ENCODE peak calls at places on chromosomes 4 and X, in nine cellular contexts. C is colonic mucosa; H is epithelial cell of prostate; S is GM12878; N is fibroblast of lung; D is IMR-90; P is CD4-positive, alpha-beta T cell; F is transverse colon; Z is aorta. X is an unnamed sample.
A peak's percentile ranks its signal among the peaks of the same experiment; 100 is the strongest.

GRCh38 chrX:13131511-13132137 is 87.2 kb upstream of the FAM9C start:
- DNase-seq in C (no peak), H (no peak), S (no peak), N (no peak), D (no peak), P (no peak), F (no peak), Z (no peak), X (no peak)

GRCh38 chr4:6023766-6024165 is 5.5 kb upstream of the C4orf50 start:
- DNase-seq in C (no peak), H (no peak), S (no peak), N (no peak), D (no peak), P (no peak), F (no peak), Z (no peak), X (no peak)

GRCh38 chrX:71098302-71098701 is 2.7 kb downstream of the FOXO4 start:
- DNase-seq in C (peak; percentile 63), H (no peak), S (no peak), N (peak; percentile 25), D (peak; percentile 23), P (peak; percentile 70), F (peak; percentile 72), Z (peak; percentile 82), X (no peak)

GRCh38 chrX:101393530-101394305 is 2.9 kb downstream of the RPL36A start:
- DNase-seq in C (no peak), H (no peak), S (no peak), N (no peak), D (no peak), P (no peak), F (no peak), Z (no peak), X (no peak)

GRCh38 chrX:112470551-112470950 is 209.2 kb downstream of the LHFPL1 start:
- DNase-seq in C (no peak), H (no peak), S (no peak), N (no peak), D (no peak), P (no peak), F (no peak), Z (no peak), X (no peak)

GRCh38 chr4:42995343-42995944 is 102.9 kb downstream of the GRXCR1 start:
- DNase-seq in C (no peak), H (peak; percentile 5), S (no peak), N (peak; percentile 29), D (peak; percentile 22), P (no peak), F (no peak), Z (no peak), X (no peak)

GRCh38 chr4:88137112-88137511 is 21.3 kb downstream of the ABCG2 start:
- DNase-seq in C (no peak), H (no peak), S (no peak), N (peak; percentile 64), D (peak; percentile 73), P (no peak), F (no peak), Z (no peak), X (no peak)

GRCh38 chr4:65007841-65008439 is 598.7 kb upstream of the TECRL start:
- DNase-seq in C (no peak), H (peak; percentile 3), S (no peak), N (peak; percentile 59), D (no peak), P (no peak), F (no peak), Z (no peak), X (peak; percentile 10)

GRCh38 chrX:107721318-107721717 is 54.3 kb downstream of the TSC22D3 start:
- DNase-seq in C (no peak), H (no peak), S (no peak), N (no peak), D (no peak), P (no peak), F (peak; percentile 45), Z (peak; percentile 67), X (no peak)

GRCh38 chr4:93693141-93693540 is 135.4 kb upstream of the ATOH1 start:
- DNase-seq in C (no peak), H (no peak), S (no peak), N (no peak), D (no peak), P (no peak), F (no peak), Z (no peak), X (no peak)

GRCh38 chr4:48017108-48017527 is 546 bp downstream of the NIPAL1 start:
- DNase-seq in C (peak; percentile 63), H (peak; percentile 71), S (no peak), N (peak; percentile 82), D (peak; percentile 66), P (no peak), F (peak; percentile 80), Z (peak; percentile 91), X (peak; percentile 94)

GRCh38 chr4:94076498-94076897 is 131.2 kb upstream of the SMARCAD1 start:
- DNase-seq in C (no peak), H (no peak), S (no peak), N (no peak), D (no peak), P (no peak), F (no peak), Z (no peak), X (no peak)

GRCh38 chrX:1449581-1450149 is 3.0 kb downstream of the ASMTL start:
- DNase-seq in C (no peak), H (no peak), S (no peak), N (no peak), D (no peak), P (no peak), F (no peak), Z (no peak), X (no peak)

GRCh38 chr4:17618926-17619325 is 4.5 kb downstream of the MED28 start:
- DNase-seq in C (no peak), H (no peak), S (no peak), N (no peak), D (no peak), P (no peak), F (no peak), Z (no peak), X (no peak)
- H3K27ac ChIP-seq in C (no peak overlapping the region), H (peak overlapping the region; percentile 43), S (no peak overlapping the region), N (peak overlapping the region; percentile 82), D (peak overlapping the region; percentile 13), P (no peak overlapping the region), F (no peak overlapping the region), Z (no peak overlapping the region), X (no peak overlapping the region)

GRCh38 chr4:176357359-176358082 is 37.8 kb downstream of the SPCS3 start:
- DNase-seq in C (no peak), H (no peak), S (peak; percentile 48), N (no peak), D (peak; percentile 39), P (no peak), F (no peak), Z (no peak), X (no peak)
- H3K27ac ChIP-seq in C (no peak overlapping the region), H (no peak overlapping the region), S (peak overlapping the region; percentile 2), N (no peak overlapping the region), D (no peak overlapping the region), P (no peak overlapping the region), F (no peak overlapping the region), Z (no peak overlapping the region), X (no peak overlapping the region)

GRCh38 chrX:45757272-45757671 is 556.6 kb upstream of the DIPK2B start:
- DNase-seq in C (no peak), H (no peak), S (no peak), N (no peak), D (no peak), P (no peak), F (no peak), Z (no peak), X (no peak)

GRCh38 chrX:45758738-45759397 is 558.2 kb upstream of the DIPK2B start:
- DNase-seq in C (no peak), H (no peak), S (peak; percentile 64), N (peak; percentile 54), D (peak; percentile 49), P (no peak), F (no peak), Z (no peak), X (no peak)

GRCh38 chrX:45760187-45760742 is 559.6 kb upstream of the DIPK2B start:
- DNase-seq in C (no peak), H (no peak), S (no peak), N (no peak), D (no peak), P (no peak), F (no peak), Z (no peak), X (no peak)

GRCh38 chrX:45756562-45756961 is 555.9 kb upstream of the DIPK2B start:
- DNase-seq in C (no peak), H (no peak), S (no peak), N (peak; percentile 43), D (no peak), P (no peak), F (no peak), Z (no peak), X (no peak)

DNA sequence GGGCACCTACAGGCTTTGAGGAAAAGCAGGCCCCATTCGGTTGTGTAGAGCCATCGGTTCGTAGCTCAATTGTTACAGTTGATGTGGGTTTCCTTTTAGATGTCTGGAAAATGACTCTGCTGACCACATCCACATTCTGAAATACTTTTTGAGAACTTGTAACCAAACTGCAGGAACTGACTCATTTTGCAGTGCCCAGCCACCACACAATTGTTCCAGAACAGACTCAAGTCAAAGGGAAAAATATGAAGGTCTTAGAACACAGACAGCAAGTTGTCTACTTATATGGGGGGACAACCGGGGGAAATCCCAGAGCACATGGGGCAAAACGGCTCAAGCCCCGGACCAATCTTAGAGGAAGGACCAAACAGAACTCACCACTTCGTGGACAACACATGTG is 557.6 kb upstream of the DIPK2B start:
- DNase-seq in C (no peak), H (no peak), S (peak; percentile 61), N (peak; percentile 96), D (peak; percentile 93), P (no peak), F (peak; percentile 17), Z (no peak), X (peak; percentile 76)
- H3K27ac ChIP-seq in C (peak overlapping the region; percentile 61), H (peak overlapping the region; percentile 96), S (peak overlapping the region; percentile 62), N (peak overlapping the region; percentile 85), D (peak overlapping the region; percentile 94), P (peak overlapping the region; percentile 16), F (peak overlapping the region; percentile 58), Z (no peak overlapping the region), X (peak overlapping the region; percentile 49)

GRCh38 chr4:76753814-76754213 is 144.1 kb downstream of the SOWAHB start:
- DNase-seq in C (no peak), H (no peak), S (no peak), N (peak; percentile 97), D (peak; percentile 98), P (no peak), F (no peak), Z (no peak), X (peak; percentile 46)
- H3K27ac ChIP-seq in C (no peak overlapping the region), H (peak overlapping the region; percentile 55), S (no peak overlapping the region), N (peak overlapping the region; percentile 96), D (peak overlapping the region; percentile 99), P (no peak overlapping the region), F (peak overlapping the region; percentile 40), Z (peak overlapping the region; percentile 71), X (no peak overlapping the region)

X was measured in foreskin keratinocyte.